ENCODE peak calls at places on chromosome 6, in ten cellular contexts. I is HCEC 1CT; Y is stimulated activated CD8-positive, alpha-beta memory T cell treated with anti-CD3 and anti-CD28 coated beads, Interleukin-12 subunit alpha, Interleukin-12 subunit beta, amount 100 ng/mL, for 4 hours; C is NCI-H460; N is NCI-H1417; V is psoas muscle; J is aorta; Z is AML-193; U is NCI-H748 treated with DMSO at 0.1 percent for 48 hours; B is A549. P is an unnamed sample.

GRCh38 chr6:1840491-1841121 is 230.9 kb downstream of the FOXC1 start:
- DNase-seq in I (no peak), Y (no peak), C (peak; percentile 23), N (no peak), V (no peak), J (peak; percentile 58), Z (no peak), U (no peak), B (no peak), P (no peak)

GRCh38 chr6:13729891-13730290 is 18.3 kb upstream of the RANBP9 start:
- DNase-seq in I (peak; percentile 80), Y (no peak), C (no peak), N (no peak), V (no peak), J (no peak), Z (no peak), U (no peak), B (no peak), P (no peak)

GRCh38 chr6:106939848-106940247 is 34.7 kb downstream of the CD24 start:
- DNase-seq in I (no peak), Y (no peak), C (no peak), N (no peak), V (no peak), J (no peak), Z (peak; percentile 73), U (no peak), B (no peak), P (no peak)

GRCh38 chr6:67748521-67748920 is 886.6 kb upstream of the ADGRB3 start:
- DNase-seq in I (peak; percentile 31), Y (no peak), C (no peak), N (no peak), V (no peak), J (no peak), Z (no peak), U (no peak), B (no peak), P (no peak)

GRCh38 chr6:142088858-142089216 is 43.9 kb upstream of the GJE1 start:
- DNase-seq in I (peak; percentile 9), Y (no peak), C (peak; percentile 7), N (peak; percentile 34), V (peak; percentile 46), J (no peak), Z (no peak), U (no peak), B (peak; percentile 24), P (no peak)

GRCh38 chr6:125859691-125860210 is 69.0 kb downstream of the NCOA7 start:
- DNase-seq in I (peak; percentile 26), Y (no peak), C (no peak), N (no peak), V (no peak), J (no peak), Z (peak; percentile 73), U (no peak), B (no peak), P (no peak)

GRCh38 chr6:154429711-154430110 is 73.1 kb upstream of the IPCEF1 start:
- DNase-seq in I (no peak), Y (no peak), C (no peak), N (no peak), V (no peak), J (no peak), Z (no peak), U (no peak), B (no peak), P (no peak)

GRCh38 chr6:142796571-142796970 is 148.4 kb downstream of the HIVEP2 start:
- DNase-seq in I (peak; percentile 69), Y (no peak), C (no peak), N (peak; percentile 81), V (no peak), J (no peak), Z (no peak), U (no peak), B (no peak), P (no peak)

GRCh38 chr6:74073429-74073828 is 377.4 kb downstream of the CD109 start:
- DNase-seq in I (peak; percentile 85), Y (no peak), C (no peak), N (no peak), V (no peak), J (no peak), Z (no peak), U (no peak), B (no peak), P (no peak)

GRCh38 chr6:3748208-3748701 is 3.3 kb downstream of the PXDC1 start:
- DNase-seq in I (peak; percentile 82), Y (no peak), C (peak; percentile 75), N (peak; percentile 42), V (peak; percentile 89), J (peak; percentile 85), Z (peak; percentile 53), U (peak; percentile 31), B (peak; percentile 75), P (no peak)

GRCh38 chr6:24229694-24230093 is 103.7 kb downstream of the NRSN1 start:
- DNase-seq in I (no peak), Y (no peak), C (no peak), N (no peak), V (no peak), J (no peak), Z (no peak), U (no peak), B (no peak), P (no peak)

GRCh38 chr6:125748534-125749111 is 809 bp upstream of the HEY2 start:
- DNase-seq in I (no peak), Y (no peak), C (no peak), N (peak; percentile 26), V (no peak), J (no peak), Z (no peak), U (peak; percentile 57), B (no peak), P (no peak)

GRCh38 chr6:14224359-14225103 is 107.0 kb downstream of the CD83 start:
- DNase-seq in I (no peak), Y (no peak), C (no peak), N (no peak), V (no peak), J (no peak), Z (peak; percentile 16), U (no peak), B (no peak), P (no peak)

GRCh38 chr6:140437619-140438345 is 1063.3 kb upstream of the CITED2 start:
- DNase-seq in I (no peak), Y (no peak), C (no peak), N (no peak), V (no peak), J (no peak), Z (no peak), U (no peak), B (no peak), P (no peak)

GRCh38 chr6:3022765-3023662 is 23.3 kb downstream of the NQO2 start:
- DNase-seq in I (no peak), Y (peak; percentile 9), C (no peak), N (peak; percentile 41), V (no peak), J (no peak), Z (peak; percentile 67), U (no peak), B (peak; percentile 16), P (no peak)

GRCh38 chr6:114344971-114345274 is 2.1 kb upstream of the HS3ST5 start:
- DNase-seq in I (no peak), Y (no peak), C (no peak), N (no peak), V (no peak), J (no peak), Z (no peak), U (no peak), B (no peak), P (no peak)

GRCh38 chr6:134342972-134343371 is 25.1 kb upstream of the SGK1 start:
- DNase-seq in I (no peak), Y (no peak), C (no peak), N (no peak), V (no peak), J (no peak), Z (no peak), U (no peak), B (no peak), P (no peak)

GRCh38 chr6:165659945-165660862 is 2.8 kb downstream of the PDE10A start:
- DNase-seq in I (no peak), Y (no peak), C (no peak), N (no peak), V (no peak), J (no peak), Z (no peak), U (no peak), B (no peak), P (no peak)

GRCh38 chr6:46914279-46914810 is 7.4 kb downstream of the ADGRF5 start:
- DNase-seq in I (no peak), Y (no peak), C (no peak), N (no peak), V (no peak), J (no peak), Z (no peak), U (peak; percentile 21), B (no peak), P (no peak)

P was measured in NCI-H2081 treated with DMSO at 0.1 percent for 48 hours.